ENCODE peak calls at places on chromosomes 5 and 9, in five cellular contexts. One of them, this sample, is unnamed.

GRCh38 chr5:104977530-104977929 is 1414.9 kb upstream of the NUDT12 start:
- DNase-seq in GM23338: no peak
- DNase-seq in fibroblast of lung: no peak
- DNase-seq in AG04449: no peak
- DNase-seq in A549: no peak
- DNase-seq in this sample: no peak

GRCh38 chr9:69748304-69748703 is 11.5 kb downstream of the PTAR1 start:
- DNase-seq in A549: no peak
- DNase-seq in GM23338: no peak
- DNase-seq in AG04449: no peak
- DNase-seq in fibroblast of lung: no peak
- DNase-seq in this sample: peak

GRCh38 chr5:138489705-138490104 is 24.4 kb downstream of the EGR1 start:
- DNase-seq in GM23338: no peak
- DNase-seq in fibroblast of lung: no peak
- DNase-seq in A549: no peak
- DNase-seq in AG04449: no peak
- DNase-seq in this sample: no peak

GRCh38 chr9:81379655-81380054 is 309.7 kb downstream of the TLE1 start:
- DNase-seq in fibroblast of lung: peak
- DNase-seq in GM23338: no peak
- DNase-seq in A549: no peak
- DNase-seq in AG04449: no peak
- DNase-seq in this sample: no peak

GRCh38 chr5:50684721-50685120 is 18.3 kb downstream of the PARP8 start:
- DNase-seq in fibroblast of lung: no peak
- DNase-seq in AG04449: no peak
- DNase-seq in GM23338: no peak
- DNase-seq in A549: no peak
- DNase-seq in this sample: no peak

GRCh38 chr5:93582677-93583524 is at the start of gene NR2F1:
- DNase-seq in A549: peak
- DNase-seq in fibroblast of lung: peak
- DNase-seq in AG04449: peak
- DNase-seq in GM23338: peak
- DNase-seq in this sample: peak

GRCh38 chr5:103464801-103465484 is 97.6 kb downstream of the NUDT12 start:
- DNase-seq in fibroblast of lung: no peak
- DNase-seq in A549: no peak
- DNase-seq in GM23338: peak
- DNase-seq in AG04449: no peak
- DNase-seq in this sample: peak

GRCh38 chr9:91884153-91884552 is 65.9 kb downstream of the ROR2 start:
- DNase-seq in fibroblast of lung: no peak
- DNase-seq in GM23338: no peak
- DNase-seq in AG04449: no peak
- DNase-seq in A549: no peak
- DNase-seq in this sample: no peak

GRCh38 chr5:146731909-146732659 is 146.5 kb downstream of the PPP2R2B start:
- DNase-seq in fibroblast of lung: peak
- DNase-seq in AG04449: peak
- DNase-seq in GM23338: peak
- DNase-seq in A549: peak
- DNase-seq in this sample: peak

GRCh38 chr5:158776681-158777080 is 323.0 kb downstream of the EBF1 start:
- DNase-seq in AG04449: no peak
- DNase-seq in fibroblast of lung: no peak
- DNase-seq in A549: no peak
- DNase-seq in GM23338: no peak
- DNase-seq in this sample: no peak

GRCh38 chr5:158785397-158785796 is 314.3 kb downstream of the EBF1 start:
- DNase-seq in GM23338: no peak
- DNase-seq in fibroblast of lung: peak
- DNase-seq in AG04449: no peak
- DNase-seq in A549: no peak
- DNase-seq in this sample: no peak

GRCh38 chr5:158777647-158778368 is 321.9 kb downstream of the EBF1 start:
- DNase-seq in GM23338: no peak
- DNase-seq in fibroblast of lung: peak
- DNase-seq in AG04449: no peak
- DNase-seq in A549: no peak
- DNase-seq in this sample: no peak

GRCh38 chr5:158783382-158783781 is 316.3 kb downstream of the EBF1 start:
- DNase-seq in AG04449: no peak
- DNase-seq in A549: no peak
- DNase-seq in fibroblast of lung: no peak
- DNase-seq in GM23338: no peak
- DNase-seq in this sample: no peak

GRCh38 chr5:158780656-158781237 is 319.0 kb downstream of the EBF1 start:
- DNase-seq in A549: no peak
- DNase-seq in fibroblast of lung: no peak
- DNase-seq in GM23338: no peak
- DNase-seq in AG04449: no peak
- DNase-seq in this sample: no peak
- H3K4me3 ChIP-seq in A549: no peak
- H3K4me3 ChIP-seq in fibroblast of lung: no peak
- H3K4me3 ChIP-seq in GM23338: no peak
- H3K4me3 ChIP-seq in AG04449: no peak
- H3K4me3 ChIP-seq in this sample: no peak

DNA sequence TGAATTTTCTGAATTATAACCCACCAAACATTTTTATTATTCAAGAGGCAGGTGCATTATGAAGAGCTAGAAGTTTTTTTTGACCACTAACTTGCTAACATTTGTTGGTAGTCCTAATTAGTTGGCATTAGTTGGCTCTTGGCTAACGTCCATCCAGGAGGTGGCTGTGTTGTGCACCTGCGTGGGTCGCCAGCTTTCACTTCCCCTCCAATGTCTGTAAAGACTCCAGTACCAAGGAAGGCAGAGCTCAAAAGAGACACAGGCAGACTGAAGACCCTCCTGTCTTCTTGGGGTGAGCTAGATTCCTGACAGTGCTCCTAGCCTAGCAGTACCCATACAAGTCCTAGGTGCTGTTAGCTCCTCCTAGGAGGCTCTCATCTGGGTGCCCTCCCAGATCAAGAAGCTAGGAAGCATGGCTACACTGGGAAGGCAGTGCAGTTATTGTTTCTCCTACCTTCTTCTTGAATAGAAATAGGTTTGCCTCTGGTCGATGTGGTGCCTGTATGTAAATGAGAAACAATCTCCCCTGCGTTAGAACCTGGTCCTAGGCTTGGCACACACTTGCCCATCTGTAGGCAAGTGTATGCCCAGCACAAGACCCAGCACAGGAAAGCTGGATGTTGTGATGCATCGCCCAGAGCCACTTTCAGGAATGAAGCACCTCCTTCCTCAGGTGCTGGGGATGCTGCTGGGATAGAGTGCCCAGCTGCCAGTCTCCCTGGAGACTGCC is 190.9 kb downstream of the ICE1 start:
- DNase-seq in AG04449: no peak
- DNase-seq in A549: no peak
- DNase-seq in GM23338: no peak
- DNase-seq in fibroblast of lung: no peak
- DNase-seq in this sample: no peak
- H3K4me3 ChIP-seq in AG04449: no peak
- H3K4me3 ChIP-seq in A549: no peak
- H3K4me3 ChIP-seq in GM23338: no peak
- H3K4me3 ChIP-seq in fibroblast of lung: no peak
- H3K4me3 ChIP-seq in this sample: no peak

GRCh38 chr9:34590376-34591090 is 1.0 kb upstream of the CNTFR start:
- DNase-seq in GM23338: peak
- DNase-seq in fibroblast of lung: no peak
- DNase-seq in AG04449: no peak
- DNase-seq in A549: no peak
- DNase-seq in this sample: no peak

GRCh38 chr9:34589371-34589655 is 211 bp downstream of the CNTFR start:
- DNase-seq in AG04449: no peak
- DNase-seq in GM23338: no peak
- DNase-seq in fibroblast of lung: no peak
- DNase-seq in A549: no peak
- DNase-seq in this sample: no peak

GRCh38 chr9:34589656-34590375 is at the start of gene CNTFR:
- DNase-seq in A549: no peak
- DNase-seq in AG04449: no peak
- DNase-seq in GM23338: peak
- DNase-seq in fibroblast of lung: no peak
- DNase-seq in this sample: no peak

GRCh38 chr9:34587271-34587670 is 2.3 kb downstream of the CNTFR start:
- DNase-seq in A549: no peak
- DNase-seq in GM23338: no peak
- DNase-seq in AG04449: no peak
- DNase-seq in fibroblast of lung: no peak
- DNase-seq in this sample: no peak

GRCh38 chr9:34588671-34589370 is 703 bp downstream of the CNTFR start:
- DNase-seq in AG04449: no peak
- DNase-seq in GM23338: peak
- DNase-seq in A549: no peak
- DNase-seq in fibroblast of lung: no peak
- DNase-seq in this sample: no peak
- H3K4me3 ChIP-seq in AG04449: no peak
- H3K4me3 ChIP-seq in GM23338: peak
- H3K4me3 ChIP-seq in A549: peak
- H3K4me3 ChIP-seq in fibroblast of lung: no peak
- H3K4me3 ChIP-seq in this sample: peak

GRCh38 chr5:149144637-149145036 is 3.3 kb downstream of the ABLIM3 start:
- DNase-seq in GM23338: no peak
- DNase-seq in AG04449: no peak
- DNase-seq in fibroblast of lung: no peak
- DNase-seq in A549: no peak
- DNase-seq in this sample: no peak
- H3K4me3 ChIP-seq in GM23338: no peak
- H3K4me3 ChIP-seq in AG04449: no peak
- H3K4me3 ChIP-seq in fibroblast of lung: peak
- H3K4me3 ChIP-seq in A549: no peak
- H3K4me3 ChIP-seq in this sample: no peak

GRCh38 chr9:33469891-33470290 is 3.8 kb downstream of the NOL6 start:
- DNase-seq in GM23338: no peak
- DNase-seq in fibroblast of lung: no peak
- DNase-seq in A549: no peak
- DNase-seq in AG04449: no peak
- DNase-seq in this sample: no peak
- H3K4me3 ChIP-seq in GM23338: no peak
- H3K4me3 ChIP-seq in fibroblast of lung: no peak
- H3K4me3 ChIP-seq in A549: no peak
- H3K4me3 ChIP-seq in AG04449: no peak
- H3K4me3 ChIP-seq in this sample: no peak

DNA sequence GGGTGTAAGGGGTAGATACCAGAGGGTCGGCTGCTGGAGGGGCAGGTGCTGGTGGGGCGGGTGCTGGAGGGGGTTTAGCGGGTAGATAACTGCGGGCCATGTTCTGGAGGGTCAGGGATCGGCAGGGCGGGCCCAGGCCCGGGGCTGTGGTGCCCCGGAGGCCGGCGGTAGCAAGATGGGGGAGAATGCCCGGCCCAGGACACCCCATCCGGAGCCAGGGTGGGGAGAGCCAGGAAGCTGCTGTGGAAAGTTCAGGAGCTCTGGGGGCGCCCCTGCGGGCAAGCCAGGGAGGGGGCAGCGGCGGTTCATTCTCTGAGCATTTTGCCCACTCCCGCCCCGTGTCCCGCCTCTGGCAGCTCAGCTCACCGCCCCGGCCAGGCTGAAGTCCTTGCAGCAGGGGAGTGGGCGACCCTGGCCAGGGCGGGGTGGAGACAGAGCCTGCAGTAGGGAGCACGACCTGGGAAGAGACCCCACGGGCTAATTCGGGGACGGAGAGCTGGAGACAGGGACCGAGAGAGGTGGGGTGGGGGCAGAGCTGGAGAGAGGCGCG is 538 bp downstream of the PRRT1B start:
- DNase-seq in GM23338: peak
- DNase-seq in fibroblast of lung: no peak
- DNase-seq in A549: peak
- DNase-seq in AG04449: no peak
- DNase-seq in this sample: peak
- H3K4me3 ChIP-seq in GM23338: peak
- H3K4me3 ChIP-seq in fibroblast of lung: no peak
- H3K4me3 ChIP-seq in A549: peak
- H3K4me3 ChIP-seq in AG04449: no peak
- H3K4me3 ChIP-seq in this sample: no peak

This sample was measured in mesendoderm.